ENCODE peak calls at places on chromosomes 1 and 21, in six cellular contexts. S, O, C, H, N and R are unnamed samples. For H3K27me3, the result is how much of the 10 kb centered on the place peaks cover.

GRCh38 chr1:7616076-7616833 is 154.8 kb upstream of the VAMP3 start:
- DNase-seq in S (peak), O (peak), C (peak), H (peak), N (peak), R (peak)

GRCh38 chr1:230169454-230170152 is 102.6 kb downstream of the GALNT2 start:
- DNase-seq in S (no peak), O (no peak), C (peak), H (no peak), N (no peak), R (no peak)

GRCh38 chr1:27360159-27361043 is 6.4 kb downstream of the MAP3K6 start:
- DNase-seq in S (no peak), O (no peak), C (no peak), H (peak), N (no peak), R (no peak)

GRCh38 chr1:36322786-36323635 is 434 bp downstream of the EVA1B start:
- DNase-seq in S (peak), O (no peak), C (peak), H (no peak), N (peak), R (no peak)

GRCh38 chr21:31034378-31034777 is 3.9 kb downstream of the KRTAP19-8 start:
- DNase-seq in S (no peak), O (no peak), C (no peak), H (no peak), N (peak), R (no peak)

GRCh38 chr1:113760102-113760804 is 967 bp upstream of the PHTF1 start:
- DNase-seq in S (no peak), O (no peak), C (no peak), H (no peak), N (peak), R (no peak)

GRCh38 chr1:85243336-85243735 is 16.1 kb downstream of the C1orf52 start:
- DNase-seq in S (no peak), O (no peak), C (peak), H (no peak), N (no peak), R (no peak)

GRCh38 chr1:11053758-11054137 is 6.1 kb downstream of the SRM start:
- DNase-seq in S (no peak), O (no peak), C (peak), H (no peak), N (no peak), R (no peak)

GRCh38 chr1:7346070-7346596 is 425.0 kb upstream of the VAMP3 start:
- DNase-seq in S (no peak), O (no peak), C (no peak), H (no peak), N (no peak), R (no peak)

GRCh38 chr1:162193815-162194214 is 124.3 kb downstream of the NOS1AP start:
- DNase-seq in S (peak), O (no peak), C (no peak), H (no peak), N (no peak), R (no peak)

GRCh38 chr1:217149791-217150190 is 426.6 kb upstream of the ESRRG start:
- DNase-seq in S (no peak), O (no peak), C (no peak), H (no peak), N (no peak), R (no peak)

GRCh38 chr1:20533635-20534034 is 18.7 kb upstream of the FAM43B start:
- DNase-seq in S (no peak), O (no peak), C (no peak), H (no peak), N (no peak), R (no peak)
- H3K27me3 ChIP-seq in S (under half), O (under half), C (half or more), H (under half), N (under half), R (under half)

GRCh38 chr1:5729636-5730145 is 262.5 kb downstream of the NPHP4 start:
- DNase-seq in S (no peak), O (peak), C (no peak), H (no peak), N (no peak), R (no peak)

GRCh38 chr1:5733596-5733995 is 258.6 kb downstream of the NPHP4 start:
- DNase-seq in S (no peak), O (peak), C (no peak), H (no peak), N (no peak), R (no peak)

GRCh38 chr1:5728956-5729355 is 263.3 kb downstream of the NPHP4 start:
- DNase-seq in S (no peak), O (no peak), C (no peak), H (no peak), N (no peak), R (no peak)

GRCh38 chr1:5730272-5731109 is 261.7 kb downstream of the NPHP4 start:
- DNase-seq in S (no peak), O (peak), C (no peak), H (no peak), N (no peak), R (no peak)

DNA sequence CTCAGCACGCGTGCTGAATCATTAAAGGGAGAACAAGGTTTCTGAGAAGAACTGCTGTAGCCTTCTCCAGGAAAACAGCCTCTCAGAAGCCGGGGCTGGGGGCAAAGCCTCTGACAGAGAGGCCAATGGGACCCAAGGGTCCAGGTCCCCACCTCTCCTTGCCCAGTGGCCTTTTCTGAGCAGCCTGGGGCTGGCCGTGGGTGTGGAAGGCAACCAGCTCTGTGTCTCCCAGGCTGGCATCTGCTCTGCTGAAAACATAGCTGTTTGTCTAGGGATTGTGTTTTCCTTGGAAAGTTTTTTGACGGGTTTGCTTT is 261.2 kb downstream of the NPHP4 start:
- DNase-seq in S (no peak), O (peak), C (no peak), H (no peak), N (no peak), R (no peak)
- H3K4me3 ChIP-seq in S (no peak), O (no peak), C (no peak), H (no peak), N (no peak), R (no peak)

GRCh38 chr1:205568469-205569361 is 63.1 kb downstream of the ELK4 start:
- DNase-seq in S (no peak), O (no peak), C (no peak), H (no peak), N (no peak), R (no peak)

GRCh38 chr1:205570796-205571537 is 60.8 kb downstream of the ELK4 start:
- DNase-seq in S (no peak), O (no peak), C (no peak), H (no peak), N (peak), R (no peak)

GRCh38 chr1:205571747-205572146 is 60.1 kb downstream of the ELK4 start:
- DNase-seq in S (no peak), O (no peak), C (no peak), H (no peak), N (no peak), R (no peak)

GRCh38 chr1:205569411-205570172 is 62.2 kb downstream of the ELK4 start:
- DNase-seq in S (no peak), O (no peak), C (no peak), H (no peak), N (no peak), R (no peak)

GRCh38 chr1:205570173-205570501 is 61.7 kb downstream of the ELK4 start:
- DNase-seq in S (no peak), O (no peak), C (no peak), H (no peak), N (no peak), R (no peak)
- H3K27me3 ChIP-seq in S (under half), O (under half), C (half or more), H (under half), N (under half), R (under half)

GRCh38 chr1:108947871-108948525 is 15.3 kb downstream of the CLCC1 start:
- DNase-seq in S (no peak), O (no peak), C (no peak), H (no peak), N (no peak), R (no peak)
- H3K4me3 ChIP-seq in S (no peak), O (no peak), C (no peak), H (no peak), N (no peak), R (no peak)

GRCh38 chr1:4071675-4072074 is 171.6 kb upstream of the C1orf174 start:
- DNase-seq in S (no peak), O (no peak), C (no peak), H (no peak), N (no peak), R (no peak)

GRCh38 chr1:4068076-4068475 is 168.0 kb upstream of the C1orf174 start:
- DNase-seq in S (no peak), O (no peak), C (no peak), H (no peak), N (no peak), R (no peak)

GRCh38 chr1:4075436-4076225 is 175.6 kb upstream of the C1orf174 start:
- DNase-seq in S (no peak), O (no peak), C (no peak), H (no peak), N (no peak), R (no peak)

GRCh38 chr1:4076346-4076745 is 176.3 kb upstream of the C1orf174 start:
- DNase-seq in S (no peak), O (no peak), C (no peak), H (no peak), N (no peak), R (no peak)

GRCh38 chr1:4072754-4073153 is 172.7 kb upstream of the C1orf174 start:
- DNase-seq in S (no peak), O (no peak), C (no peak), H (no peak), N (no peak), R (no peak)
- H3K27me3 ChIP-seq in S (under half), O (under half), C (under half), H (under half), N (under half), R (under half)

DNA sequence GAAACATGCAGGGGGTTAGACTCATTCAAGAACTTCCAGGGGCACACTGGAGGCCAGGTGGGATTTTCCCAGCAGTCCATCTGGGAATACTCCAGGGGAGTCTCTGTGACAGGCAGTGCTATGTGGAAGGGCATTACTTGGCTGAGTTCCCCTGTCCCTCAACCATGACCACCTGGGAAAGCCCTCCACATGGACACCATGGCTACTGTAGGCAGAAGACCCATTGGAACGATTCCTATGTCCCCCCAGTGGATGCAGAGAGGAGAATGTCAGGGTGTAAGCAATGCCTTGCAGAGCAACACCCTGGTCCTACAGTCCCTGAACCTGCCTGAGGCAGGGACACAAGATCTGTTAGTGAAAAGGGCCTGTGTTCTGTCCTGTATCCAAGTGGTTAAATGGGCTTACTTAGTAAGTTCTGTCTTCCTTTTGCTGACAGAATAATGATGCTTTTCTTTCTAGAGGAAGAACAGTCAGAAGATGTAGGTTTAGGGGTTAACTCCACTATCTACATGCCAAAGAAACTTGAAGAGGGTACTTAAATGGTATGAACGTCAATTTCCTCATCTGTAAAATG is 13.4 kb downstream of the SLAMF1 start:
- DNase-seq in S (no peak), O (no peak), C (no peak), H (no peak), N (no peak), R (no peak)
- H3K4me3 ChIP-seq in S (no peak), O (no peak), C (no peak), H (no peak), N (no peak), R (peak)

GRCh38 chr1:205977348-205978014 is 25.7 kb downstream of the RAB7B start:
- DNase-seq in S (peak), O (peak), C (peak), H (peak), N (peak), R (peak)
- H3K27me3 ChIP-seq in S (under half), O (under half), C (under half), H (under half), N (under half), R (under half)